ENCODE peak calls at places on chromosomes 1 and 21, in nine cellular contexts. R is GM03348; K is adipocyte; V is activated naive CD8-positive, alpha-beta T cell treated with anti-CD3 and anti-CD28 coated beads, Interleukin-2, amount 50 U/mL, for 24 hours; B is fibroblast of lung; X is HuH-7; G is iris pigment epithelial cell; O is NCI-H345; U is GM20000. Y is an unnamed sample.

GRCh38 chr1:82901118-82901517 is 1097.8 kb downstream of the TTLL7 start:
- DNase-seq in R (no peak), K (no peak), V (no peak), B (no peak), X (no peak), G (no peak), O (no peak), U (no peak), Y (no peak)

GRCh38 chr1:16019580-16020277 is 1.9 kb upstream of the HSPB7 start:
- DNase-seq in R (peak), K (peak), V (no peak), B (no peak), X (no peak), G (no peak), O (no peak), U (no peak), Y (peak)

GRCh38 chr1:197884173-197884572 is 18.3 kb upstream of the C1orf53 start:
- DNase-seq in R (no peak), K (no peak), V (no peak), B (peak), X (no peak), G (no peak), O (no peak), U (no peak), Y (no peak)

GRCh38 chr1:8663915-8664331 is 153.5 kb downstream of the RERE start:
- DNase-seq in R (peak), K (no peak), V (no peak), B (peak), X (no peak), G (peak), O (no peak), U (peak), Y (peak)

GRCh38 chr1:205813755-205814058 is 709 bp upstream of the SLC41A1 start:
- DNase-seq in R (no peak), K (peak), V (peak), B (peak), X (no peak), G (no peak), O (peak), U (no peak), Y (no peak)

GRCh38 chr1:115289940-115290339 is 48.1 kb downstream of the NGF start:
- DNase-seq in R (no peak), K (no peak), V (no peak), B (no peak), X (no peak), G (no peak), O (no peak), U (no peak), Y (no peak)

GRCh38 chr1:6483010-6483760 is 8.3 kb downstream of the PLEKHG5 start:
- DNase-seq in R (no peak), K (no peak), V (no peak), B (no peak), X (no peak), G (no peak), O (peak), U (no peak), Y (no peak)

GRCh38 chr21:41876928-41877652 is 2.1 kb downstream of the PRDM15 start:
- DNase-seq in R (no peak), K (no peak), V (no peak), B (no peak), X (no peak), G (no peak), O (no peak), U (no peak), Y (no peak)

GRCh38 chr1:232328496-232329102 is 301.3 kb downstream of the SIPA1L2 start:
- DNase-seq in R (no peak), K (no peak), V (no peak), B (no peak), X (no peak), G (peak), O (no peak), U (no peak), Y (no peak)

GRCh38 chr1:162487241-162487640 is 10.4 kb upstream of the UHMK1 start:
- DNase-seq in R (no peak), K (no peak), V (no peak), B (no peak), X (no peak), G (no peak), O (no peak), U (no peak), Y (no peak)

GRCh38 chr1:218665216-218665615 is 320.1 kb downstream of the TGFB2 start:
- DNase-seq in R (peak), K (peak), V (no peak), B (peak), X (no peak), G (peak), O (no peak), U (no peak), Y (peak)

GRCh38 chr1:43554444-43554992 is 23.8 kb downstream of the PTPRF start:
- DNase-seq in R (peak), K (peak), V (peak), B (peak), X (peak), G (peak), O (no peak), U (peak), Y (peak)

GRCh38 chr1:7664893-7665250 is 106.2 kb upstream of the VAMP3 start:
- DNase-seq in R (no peak), K (no peak), V (no peak), B (no peak), X (no peak), G (no peak), O (no peak), U (no peak), Y (no peak)

GRCh38 chr1:235045034-235045690 is 83.5 kb downstream of the TOMM20 start:
- DNase-seq in R (peak), K (peak), V (no peak), B (peak), X (no peak), G (peak), O (no peak), U (no peak), Y (peak)

GRCh38 chr1:42876009-42876408 is 29.6 kb downstream of the ZNF691 start:
- DNase-seq in R (no peak), K (no peak), V (no peak), B (no peak), X (no peak), G (no peak), O (no peak), U (no peak), Y (no peak)

GRCh38 chr1:12161662-12162458 is 4.9 kb upstream of the TNFRSF1B start:
- DNase-seq in R (peak), K (peak), V (peak), B (peak), X (no peak), G (peak), O (no peak), U (peak), Y (peak)

GRCh38 chr1:200130552-200130951 is 103.0 kb downstream of the NR5A2 start:
- DNase-seq in R (no peak), K (peak), V (no peak), B (no peak), X (no peak), G (peak), O (no peak), U (no peak), Y (peak)

GRCh38 chr1:4584471-4584870 is 69.9 kb upstream of the AJAP1 start:
- DNase-seq in R (no peak), K (no peak), V (no peak), B (no peak), X (no peak), G (no peak), O (no peak), U (no peak), Y (no peak)

GRCh38 chr1:9659328-9659727 is 7.8 kb downstream of the PIK3CD start:
- DNase-seq in R (peak), K (peak), V (no peak), B (peak), X (no peak), G (peak), O (no peak), U (no peak), Y (peak)

GRCh38 chr1:198462365-198463025 is 78.0 kb downstream of the ATP6V1G3 start:
- DNase-seq in R (peak), K (peak), V (no peak), B (peak), X (no peak), G (peak), O (no peak), U (no peak), Y (peak)

GRCh38 chr1:47231314-47232186 is 475 bp downstream of the TAL1 start:
- DNase-seq in R (peak), K (peak), V (peak), B (peak), X (no peak), G (peak), O (no peak), U (peak), Y (peak)

GRCh38 chr1:15953294-15953771 is 22.6 kb downstream of the ZBTB17 start:
- DNase-seq in R (no peak), K (no peak), V (no peak), B (peak), X (no peak), G (peak), O (no peak), U (no peak), Y (no peak)

GRCh38 chr21:25254491-25255174 is 352.6 kb downstream of the MRPL39 start:
- DNase-seq in R (no peak), K (no peak), V (no peak), B (no peak), X (no peak), G (no peak), O (no peak), U (no peak), Y (no peak)

GRCh38 chr1:55131801-55132200 is 83.4 kb downstream of the USP24 start:
- DNase-seq in R (no peak), K (peak), V (no peak), B (peak), X (no peak), G (peak), O (no peak), U (no peak), Y (peak)

GRCh38 chr1:64043976-64044375 is 159.4 kb upstream of the UBE2U start:
- DNase-seq in R (peak), K (peak), V (no peak), B (peak), X (no peak), G (peak), O (no peak), U (no peak), Y (peak)

GRCh38 chr1:15337656-15338402 is 71.9 kb upstream of the EFHD2 start:
- DNase-seq in R (peak), K (peak), V (no peak), B (peak), X (no peak), G (peak), O (no peak), U (no peak), Y (peak)

GRCh38 chr1:229848762-229849677 is 218.0 kb upstream of the GALNT2 start:
- DNase-seq in R (peak), K (peak), V (no peak), B (peak), X (peak), G (peak), O (no peak), U (no peak), Y (no peak)

GRCh38 chr1:166489670-166490436 is 323.1 kb upstream of the FAM78B start:
- DNase-seq in R (no peak), K (no peak), V (peak), B (no peak), X (no peak), G (peak), O (peak), U (peak), Y (no peak)

GRCh38 chr1:218642033-218642954 is 297.2 kb downstream of the TGFB2 start:
- DNase-seq in R (peak), K (peak), V (no peak), B (peak), X (no peak), G (peak), O (no peak), U (no peak), Y (peak)

GRCh38 chr1:18949689-18950414 is 6.6 kb downstream of the IFFO2 start:
- DNase-seq in R (peak), K (peak), V (peak), B (peak), X (peak), G (peak), O (no peak), U (peak), Y (peak)